ENCODE peak calls at places on chromosomes 12 and 14, in seven cellular contexts. One of them, this sample, is unnamed.

GRCh38 chr12:110012137-110012536 is 12.9 kb downstream of the ANKRD13A start:
- DNase-seq in SK-N-SH: no peak
- DNase-seq in BJ: no peak
- DNase-seq in heart right ventricle: no peak
- DNase-seq in tibial nerve: no peak
- DNase-seq in cardiac fibroblast: peak
- DNase-seq in omental fat pad: no peak
- DNase-seq in this sample: no peak

GRCh38 chr12:67721216-67721615 is 72.7 kb downstream of the DYRK2 start:
- DNase-seq in SK-N-SH: no peak
- DNase-seq in BJ: no peak
- DNase-seq in heart right ventricle: peak
- DNase-seq in tibial nerve: no peak
- DNase-seq in cardiac fibroblast: peak
- DNase-seq in omental fat pad: no peak
- DNase-seq in this sample: no peak

GRCh38 chr14:61566537-61567225 is 128.6 kb upstream of the HIF1A start:
- DNase-seq in SK-N-SH: no peak
- DNase-seq in BJ: no peak
- DNase-seq in heart right ventricle: no peak
- DNase-seq in tibial nerve: no peak
- DNase-seq in cardiac fibroblast: peak
- DNase-seq in omental fat pad: peak
- DNase-seq in this sample: no peak

GRCh38 chr12:10612954-10613333 is 465 bp downstream of the MAGOHB start:
- DNase-seq in SK-N-SH: no peak
- DNase-seq in BJ: no peak
- DNase-seq in heart right ventricle: no peak
- DNase-seq in tibial nerve: no peak
- DNase-seq in cardiac fibroblast: peak
- DNase-seq in omental fat pad: no peak
- DNase-seq in this sample: no peak

GRCh38 chr12:89662623-89663022 is 46.0 kb downstream of the ATP2B1 start:
- DNase-seq in SK-N-SH: no peak
- DNase-seq in BJ: no peak
- DNase-seq in heart right ventricle: no peak
- DNase-seq in tibial nerve: no peak
- DNase-seq in cardiac fibroblast: peak
- DNase-seq in omental fat pad: no peak
- DNase-seq in this sample: no peak

GRCh38 chr14:33280646-33281045 is 342.0 kb downstream of the NPAS3 start:
- DNase-seq in SK-N-SH: no peak
- DNase-seq in BJ: no peak
- DNase-seq in heart right ventricle: no peak
- DNase-seq in tibial nerve: no peak
- DNase-seq in cardiac fibroblast: peak
- DNase-seq in omental fat pad: no peak
- DNase-seq in this sample: no peak

GRCh38 chr12:81381951-81382350 is 304.1 kb downstream of the ACSS3 start:
- DNase-seq in SK-N-SH: no peak
- DNase-seq in BJ: no peak
- DNase-seq in heart right ventricle: no peak
- DNase-seq in tibial nerve: no peak
- DNase-seq in cardiac fibroblast: no peak
- DNase-seq in omental fat pad: no peak
- DNase-seq in this sample: no peak

GRCh38 chr14:99284254-99285004 is 12.4 kb upstream of the BCL11B start:
- DNase-seq in SK-N-SH: no peak
- DNase-seq in BJ: no peak
- DNase-seq in heart right ventricle: no peak
- DNase-seq in tibial nerve: no peak
- DNase-seq in cardiac fibroblast: no peak
- DNase-seq in omental fat pad: no peak
- DNase-seq in this sample: no peak

DNA sequence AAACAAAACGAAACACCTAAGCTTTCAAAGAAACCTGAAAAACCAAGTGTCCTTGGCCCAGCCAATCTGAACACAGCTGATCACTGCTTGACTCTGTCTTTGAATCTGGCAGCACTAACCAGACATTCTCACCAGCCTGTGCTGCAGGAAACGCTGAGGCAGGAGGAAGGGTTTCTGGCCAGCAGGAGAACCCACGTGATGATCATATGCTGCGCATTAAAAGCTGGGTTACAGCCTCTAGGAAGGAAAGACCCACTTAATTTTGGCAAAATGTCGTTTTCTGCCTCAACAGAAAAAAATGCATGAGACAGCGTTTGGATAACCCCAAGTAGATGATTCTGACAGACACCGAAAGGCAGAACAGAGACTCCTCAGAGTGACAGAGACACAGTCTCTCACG is 9.8 kb downstream of the APPL2 start:
- DNase-seq in SK-N-SH: peak
- DNase-seq in BJ: peak
- DNase-seq in heart right ventricle: peak
- DNase-seq in tibial nerve: peak
- DNase-seq in cardiac fibroblast: peak
- DNase-seq in omental fat pad: no peak
- DNase-seq in this sample: no peak
- TF ChIP-seq CTCF in SK-N-SH: no peak
- TF ChIP-seq CTCF in BJ: no peak
- TF ChIP-seq CTCF in heart right ventricle: no peak
- TF ChIP-seq CTCF in tibial nerve: no peak
- TF ChIP-seq CTCF in cardiac fibroblast: no peak
- TF ChIP-seq CTCF in omental fat pad: no peak
- TF ChIP-seq CTCF in this sample: no peak

GRCh38 chr12:78118036-78118435 is 287.3 kb downstream of the NAV3 start:
- DNase-seq in SK-N-SH: peak
- DNase-seq in BJ: no peak
- DNase-seq in heart right ventricle: no peak
- DNase-seq in tibial nerve: no peak
- DNase-seq in cardiac fibroblast: no peak
- DNase-seq in omental fat pad: no peak
- DNase-seq in this sample: no peak
- TF ChIP-seq CTCF in SK-N-SH: peak
- TF ChIP-seq CTCF in BJ: no peak
- TF ChIP-seq CTCF in heart right ventricle: no peak
- TF ChIP-seq CTCF in tibial nerve: no peak
- TF ChIP-seq CTCF in cardiac fibroblast: no peak
- TF ChIP-seq CTCF in omental fat pad: no peak
- TF ChIP-seq CTCF in this sample: peak

GRCh38 chr12:106138279-106138645 is 492 bp downstream of the NUAK1 start:
- DNase-seq in SK-N-SH: no peak
- DNase-seq in BJ: no peak
- DNase-seq in heart right ventricle: no peak
- DNase-seq in tibial nerve: no peak
- DNase-seq in cardiac fibroblast: no peak
- DNase-seq in omental fat pad: no peak
- DNase-seq in this sample: no peak

GRCh38 chr12:106140223-106140986 is 1.7 kb upstream of the NUAK1 start:
- DNase-seq in SK-N-SH: no peak
- DNase-seq in BJ: no peak
- DNase-seq in heart right ventricle: no peak
- DNase-seq in tibial nerve: no peak
- DNase-seq in cardiac fibroblast: no peak
- DNase-seq in omental fat pad: no peak
- DNase-seq in this sample: no peak

GRCh38 chr12:106137456-106138278 is 1.1 kb downstream of the NUAK1 start:
- DNase-seq in SK-N-SH: no peak
- DNase-seq in BJ: no peak
- DNase-seq in heart right ventricle: no peak
- DNase-seq in tibial nerve: no peak
- DNase-seq in cardiac fibroblast: no peak
- DNase-seq in omental fat pad: no peak
- DNase-seq in this sample: no peak

GRCh38 chr12:106139422-106140141 is 828 bp upstream of the NUAK1 start:
- DNase-seq in SK-N-SH: no peak
- DNase-seq in BJ: no peak
- DNase-seq in heart right ventricle: peak
- DNase-seq in tibial nerve: peak
- DNase-seq in cardiac fibroblast: peak
- DNase-seq in omental fat pad: no peak
- DNase-seq in this sample: no peak

GRCh38 chr12:106138646-106139421 is at the start of gene NUAK1:
- DNase-seq in SK-N-SH: peak
- DNase-seq in BJ: no peak
- DNase-seq in heart right ventricle: peak
- DNase-seq in tibial nerve: no peak
- DNase-seq in cardiac fibroblast: peak
- DNase-seq in omental fat pad: no peak
- DNase-seq in this sample: peak
- TF ChIP-seq CTCF in SK-N-SH: no peak
- TF ChIP-seq CTCF in BJ: no peak
- TF ChIP-seq CTCF in heart right ventricle: no peak
- TF ChIP-seq CTCF in tibial nerve: no peak
- TF ChIP-seq CTCF in cardiac fibroblast: no peak
- TF ChIP-seq CTCF in omental fat pad: no peak
- TF ChIP-seq CTCF in this sample: no peak

GRCh38 chr14:92244805-92245204 is 78.2 kb upstream of the SLC24A4 start:
- DNase-seq in SK-N-SH: no peak
- DNase-seq in BJ: no peak
- DNase-seq in heart right ventricle: no peak
- DNase-seq in tibial nerve: no peak
- DNase-seq in cardiac fibroblast: no peak
- DNase-seq in omental fat pad: no peak
- DNase-seq in this sample: no peak

GRCh38 chr14:92252291-92252690 is 70.7 kb upstream of the SLC24A4 start:
- DNase-seq in SK-N-SH: no peak
- DNase-seq in BJ: no peak
- DNase-seq in heart right ventricle: no peak
- DNase-seq in tibial nerve: no peak
- DNase-seq in cardiac fibroblast: no peak
- DNase-seq in omental fat pad: no peak
- DNase-seq in this sample: no peak

GRCh38 chr14:92248638-92249037 is 74.3 kb upstream of the SLC24A4 start:
- DNase-seq in SK-N-SH: no peak
- DNase-seq in BJ: no peak
- DNase-seq in heart right ventricle: no peak
- DNase-seq in tibial nerve: no peak
- DNase-seq in cardiac fibroblast: no peak
- DNase-seq in omental fat pad: no peak
- DNase-seq in this sample: no peak

GRCh38 chr14:92247937-92248336 is 75.0 kb upstream of the SLC24A4 start:
- DNase-seq in SK-N-SH: no peak
- DNase-seq in BJ: no peak
- DNase-seq in heart right ventricle: no peak
- DNase-seq in tibial nerve: no peak
- DNase-seq in cardiac fibroblast: no peak
- DNase-seq in omental fat pad: no peak
- DNase-seq in this sample: no peak

DNA sequence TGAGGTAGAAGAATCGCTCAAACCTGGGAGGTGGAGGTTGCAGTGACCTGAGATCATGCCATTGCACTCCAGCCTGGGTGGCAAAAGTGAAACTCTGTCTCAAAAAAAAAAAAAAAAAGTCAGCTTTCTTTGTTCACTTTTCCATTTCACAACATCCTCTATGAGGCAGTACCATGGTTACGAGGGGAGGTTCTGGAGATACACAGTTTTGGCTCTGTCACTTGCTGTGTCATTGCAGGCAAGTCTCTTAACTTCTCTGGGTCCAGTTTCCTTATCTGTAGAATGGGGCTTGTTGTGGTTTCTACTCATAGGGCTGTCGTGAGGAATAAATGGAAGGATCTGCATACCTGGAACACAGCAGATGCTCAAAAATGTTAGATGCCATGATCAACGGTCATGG is 75.6 kb upstream of the SLC24A4 start:
- DNase-seq in SK-N-SH: no peak
- DNase-seq in BJ: no peak
- DNase-seq in heart right ventricle: no peak
- DNase-seq in tibial nerve: no peak
- DNase-seq in cardiac fibroblast: no peak
- DNase-seq in omental fat pad: no peak
- DNase-seq in this sample: no peak
- TF ChIP-seq CTCF in SK-N-SH: no peak
- TF ChIP-seq CTCF in BJ: no peak
- TF ChIP-seq CTCF in heart right ventricle: no peak
- TF ChIP-seq CTCF in tibial nerve: no peak
- TF ChIP-seq CTCF in cardiac fibroblast: no peak
- TF ChIP-seq CTCF in omental fat pad: no peak
- TF ChIP-seq CTCF in this sample: no peak

GRCh38 chr14:50999726-51000125 is 55.4 kb upstream of the PYGL start:
- DNase-seq in SK-N-SH: no peak
- DNase-seq in BJ: no peak
- DNase-seq in heart right ventricle: no peak
- DNase-seq in tibial nerve: no peak
- DNase-seq in cardiac fibroblast: no peak
- DNase-seq in omental fat pad: no peak
- DNase-seq in this sample: no peak
- TF ChIP-seq CTCF in SK-N-SH: no peak
- TF ChIP-seq CTCF in BJ: no peak
- TF ChIP-seq CTCF in heart right ventricle: no peak
- TF ChIP-seq CTCF in tibial nerve: no peak
- TF ChIP-seq CTCF in cardiac fibroblast: no peak
- TF ChIP-seq CTCF in omental fat pad: no peak
- TF ChIP-seq CTCF in this sample: no peak